ENCODE peak calls at places on chromosome 4, in eight cellular contexts. S is HCT116, C is breast epithelium, J is NB4, U is dorsolateral prefrontal cortex, P is endothelial cell of umbilical vein, Q is heart right ventricle, Z is astrocyte. K is an unnamed sample.

GRCh38 chr4:183256756-183257385 is 63.2 kb downstream of the CLDN22 start:
- DNase-seq in S (peak; percentile 33), C (no peak), J (peak; percentile 63), U (peak; percentile 67), P (peak; percentile 45), Q (peak; percentile 35), Z (no peak), K (peak; percentile 20)

GRCh38 chr4:61468091-61468720 is 268.1 kb downstream of the ADGRL3 start:
- DNase-seq in S (no peak), C (no peak), J (peak; percentile 52), U (no peak), P (no peak), Q (no peak), Z (peak; percentile 90), K (peak; percentile 95)

GRCh38 chr4:10077492-10078335 is 38.9 kb downstream of the WDR1 start:
- DNase-seq in S (no peak), C (no peak), J (no peak), U (peak; percentile 8), P (peak; percentile 40), Q (no peak), Z (no peak), K (no peak)

GRCh38 chr4:124530464-124531077 is 182.0 kb downstream of the ANKRD50 start:
- DNase-seq in S (no peak), C (no peak), J (no peak), U (no peak), P (no peak), Q (no peak), Z (no peak), K (peak; percentile 12)

GRCh38 chr4:41749650-41750049 is 1.1 kb upstream of the PHOX2B start:
- DNase-seq in S (no peak), C (no peak), J (no peak), U (no peak), P (no peak), Q (no peak), Z (no peak), K (no peak)

GRCh38 chr4:38415682-38416081 is 248.3 kb upstream of the KLF3 start:
- DNase-seq in S (no peak), C (no peak), J (no peak), U (no peak), P (no peak), Q (no peak), Z (no peak), K (no peak)

GRCh38 chr4:1648962-1649361 is 35.2 kb downstream of the FAM53A start:
- DNase-seq in S (no peak), C (no peak), J (no peak), U (no peak), P (no peak), Q (no peak), Z (no peak), K (no peak)

GRCh38 chr4:53706422-53707032 is 115.2 kb upstream of the LNX1 start:
- DNase-seq in S (peak; percentile 34), C (no peak), J (peak; percentile 52), U (no peak), P (peak; percentile 36), Q (peak; percentile 17), Z (peak; percentile 45), K (peak; percentile 62)

GRCh38 chr4:4837921-4838601 is 21.4 kb upstream of the MSX1 start:
- DNase-seq in S (no peak), C (no peak), J (no peak), U (no peak), P (no peak), Q (no peak), Z (peak; percentile 53), K (peak; percentile 8)

GRCh38 chr4:100417565-100417964 is 100.3 kb downstream of the EMCN start:
- DNase-seq in S (no peak), C (no peak), J (no peak), U (no peak), P (no peak), Q (no peak), Z (peak; percentile 48), K (peak; percentile 25)

GRCh38 chr4:184553891-184554290 is 79.5 kb upstream of the IRF2 start:
- DNase-seq in S (no peak), C (no peak), J (no peak), U (no peak), P (no peak), Q (no peak), Z (no peak), K (no peak)

GRCh38 chr4:8554555-8555100 is 25.6 kb upstream of the GPR78 start:
- DNase-seq in S (no peak), C (no peak), J (no peak), U (no peak), P (no peak), Q (no peak), Z (no peak), K (no peak)

GRCh38 chr4:186192068-186192751 is 843 bp downstream of the CYP4V2 start:
- DNase-seq in S (no peak), C (peak; percentile 25), J (peak; percentile 61), U (peak; percentile 28), P (peak; percentile 21), Q (peak; percentile 35), Z (peak; percentile 48), K (peak; percentile 33)

GRCh38 chr4:1027916-1028240 is 16.5 kb downstream of the FGFRL1 start:
- DNase-seq in S (no peak), C (no peak), J (no peak), U (no peak), P (no peak), Q (no peak), Z (no peak), K (no peak)

GRCh38 chr4:3444351-3445110 is 2.8 kb downstream of the HGFAC start:
- DNase-seq in S (no peak), C (no peak), J (no peak), U (no peak), P (no peak), Q (no peak), Z (no peak), K (no peak)

GRCh38 chr4:150343796-150344195 is 238.2 kb upstream of the MAB21L2 start:
- DNase-seq in S (no peak), C (no peak), J (no peak), U (no peak), P (no peak), Q (no peak), Z (no peak), K (no peak)

GRCh38 chr4:146340798-146341197 is 126.5 kb downstream of the REELD1 start:
- DNase-seq in S (no peak), C (no peak), J (peak; percentile 5), U (no peak), P (peak; percentile 37), Q (no peak), Z (peak; percentile 23), K (peak; percentile 56)
- TF ChIP-seq CTCF in S (peak; percentile 25), C (peak; percentile 34), J (no peak), U (peak; percentile 46), P (peak; percentile 11), Q (peak; percentile 48), Z (peak; percentile 39), K (no peak)

GRCh38 chr4:90095000-90095399 is 32.2 kb upstream of the CCSER1 start:
- DNase-seq in S (no peak), C (no peak), J (no peak), U (no peak), P (no peak), Q (no peak), Z (no peak), K (no peak)
- H3K4me3 ChIP-seq in S (no peak overlapping the region), C (no peak overlapping the region), J (no peak overlapping the region), U (no peak overlapping the region), P (no peak overlapping the region), Q (no peak overlapping the region), Z (no peak overlapping the region), K (no peak overlapping the region)

DNA sequence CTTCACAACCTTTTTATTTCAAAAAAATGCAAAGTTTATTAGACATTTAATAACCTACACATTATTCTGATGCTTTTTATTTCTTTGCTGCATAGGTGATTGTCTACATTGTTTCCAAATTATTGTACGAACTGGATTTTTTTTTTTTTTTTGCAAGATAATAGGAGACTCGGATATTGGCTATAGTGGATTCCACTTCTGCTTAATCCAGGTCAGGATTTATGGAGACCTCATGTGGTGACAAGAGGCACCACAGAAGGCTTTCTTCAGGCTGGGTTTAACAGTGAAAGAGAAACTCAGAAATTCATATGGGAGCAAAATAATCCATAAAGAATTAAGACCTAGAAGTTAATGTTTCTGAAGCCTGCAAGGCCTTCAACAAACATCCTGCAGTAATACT is 2.4 kb upstream of the SLIT2 start:
- DNase-seq in S (peak; percentile 12), C (no peak), J (peak; percentile 39), U (no peak), P (peak; percentile 57), Q (no peak), Z (peak; percentile 34), K (peak; percentile 47)
- TF ChIP-seq CTCF in S (peak; percentile 36), C (peak; percentile 13), J (peak; percentile 34), U (peak; percentile 35), P (peak; percentile 35), Q (peak; percentile 37), Z (peak; percentile 47), K (peak; percentile 41)

DNA sequence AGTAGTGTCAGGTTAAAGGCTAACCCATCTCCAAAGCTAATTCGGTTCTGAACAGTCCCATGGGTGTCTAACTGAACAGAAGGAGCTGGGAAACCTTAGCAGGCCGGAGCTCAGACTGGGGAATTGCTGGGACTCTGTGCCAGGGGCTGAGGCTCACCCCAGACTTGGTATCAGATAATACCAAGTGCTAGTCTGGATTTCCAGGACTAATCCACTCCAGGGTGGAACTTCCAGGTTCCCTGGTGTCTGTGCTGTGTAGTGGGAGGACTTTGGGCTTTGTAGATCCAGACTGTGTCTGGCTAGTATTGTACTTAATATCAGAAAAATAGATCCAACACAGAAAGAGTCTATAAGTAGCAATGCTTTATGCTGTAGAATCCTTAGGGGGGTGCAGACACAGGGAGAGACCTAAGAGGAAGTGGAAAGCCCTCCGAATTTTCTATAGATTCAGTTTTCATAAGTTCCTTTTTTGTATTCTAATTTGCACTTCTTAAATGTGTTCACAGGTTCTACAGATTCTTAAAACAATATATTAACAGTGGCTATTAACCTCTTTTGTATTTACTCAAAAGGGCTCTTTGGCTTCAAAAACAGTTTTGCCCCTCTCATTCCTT is 4.1 kb downstream of the ZNF827 start:
- DNase-seq in S (no peak), C (no peak), J (no peak), U (no peak), P (no peak), Q (no peak), Z (no peak), K (no peak)
- H3K4me3 ChIP-seq in S (no peak overlapping the region), C (no peak overlapping the region), J (no peak overlapping the region), U (no peak overlapping the region), P (no peak overlapping the region), Q (no peak overlapping the region), Z (peak overlapping the region; percentile 79), K (no peak overlapping the region)

DNA sequence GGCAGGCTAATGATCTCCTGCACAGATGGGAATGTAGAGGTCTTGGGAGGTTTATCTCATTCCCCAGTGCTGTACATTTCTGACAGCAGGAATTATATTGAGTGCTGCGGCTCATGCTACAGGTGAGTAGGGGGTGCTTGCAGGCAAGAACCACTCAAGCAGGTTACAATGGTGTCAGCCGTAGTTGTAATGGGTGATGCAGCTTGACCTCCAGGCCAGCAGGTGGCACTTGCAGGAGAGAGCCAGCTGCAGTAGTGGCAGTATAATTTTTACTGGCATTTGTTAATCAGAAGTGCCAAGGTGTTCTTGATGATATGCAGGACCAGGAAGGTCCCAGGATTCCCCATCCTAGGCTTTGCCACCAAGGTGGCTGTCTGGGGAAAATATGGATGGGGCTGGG is 759.6 kb upstream of the NDST4 start:
- DNase-seq in S (no peak), C (no peak), J (no peak), U (no peak), P (no peak), Q (no peak), Z (no peak), K (no peak)
- TF ChIP-seq CTCF in S (peak; percentile 15), C (no peak), J (peak; percentile 24), U (no peak), P (no peak), Q (no peak), Z (no peak), K (no peak)

K was measured in bronchial epithelial cell.